ENCODE peak calls at places on chromosomes 1 and 21, in ten cellular contexts. One of them, this sample, is unnamed.
A peak's percentile ranks its signal among the peaks of the same experiment; 100 is the strongest.

GRCh38 chr1:13820456-13820855 is 120.5 kb downstream of the PRDM2 start:
- DNase-seq in cardiac fibroblast: no peak
- DNase-seq in A549: no peak
- DNase-seq in body of pancreas: no peak
- DNase-seq in skeletal muscle cell: no peak
- DNase-seq in HCT116: no peak
- DNase-seq in spleen: no peak
- DNase-seq in fibroblast of lung: no peak
- DNase-seq in GM12864: no peak
- DNase-seq in mammary epithelial cell: no peak
- DNase-seq in this sample: no peak

GRCh38 chr1:193211539-193211938 is 25.1 kb upstream of the B3GALT2 start:
- DNase-seq in cardiac fibroblast: peak; percentile 66
- DNase-seq in A549: peak; percentile 81
- DNase-seq in body of pancreas: no peak
- DNase-seq in skeletal muscle cell: peak; percentile 54
- DNase-seq in HCT116: peak; percentile 72
- DNase-seq in spleen: no peak
- DNase-seq in fibroblast of lung: peak; percentile 76
- DNase-seq in GM12864: no peak
- DNase-seq in mammary epithelial cell: peak; percentile 89
- DNase-seq in this sample: no peak

GRCh38 chr1:162605225-162605927 is 26.9 kb upstream of the DDR2 start:
- DNase-seq in cardiac fibroblast: peak; percentile 95
- DNase-seq in A549: peak; percentile 21
- DNase-seq in body of pancreas: no peak
- DNase-seq in skeletal muscle cell: peak; percentile 92
- DNase-seq in HCT116: peak; percentile 45
- DNase-seq in spleen: no peak
- DNase-seq in fibroblast of lung: peak; percentile 98
- DNase-seq in GM12864: no peak
- DNase-seq in mammary epithelial cell: peak; percentile 86
- DNase-seq in this sample: no peak

GRCh38 chr1:5200006-5200405 is 545.6 kb downstream of the AJAP1 start:
- DNase-seq in cardiac fibroblast: no peak
- DNase-seq in A549: no peak
- DNase-seq in body of pancreas: no peak
- DNase-seq in skeletal muscle cell: no peak
- DNase-seq in HCT116: no peak
- DNase-seq in spleen: no peak
- DNase-seq in fibroblast of lung: no peak
- DNase-seq in GM12864: no peak
- DNase-seq in mammary epithelial cell: no peak
- DNase-seq in this sample: no peak

GRCh38 chr1:27621067-27621920 is 13.7 kb downstream of the FGR start:
- DNase-seq in cardiac fibroblast: peak; percentile 65
- DNase-seq in A549: no peak
- DNase-seq in body of pancreas: no peak
- DNase-seq in skeletal muscle cell: no peak
- DNase-seq in HCT116: no peak
- DNase-seq in spleen: no peak
- DNase-seq in fibroblast of lung: peak; percentile 43
- DNase-seq in GM12864: no peak
- DNase-seq in mammary epithelial cell: peak; percentile 52
- DNase-seq in this sample: no peak

GRCh38 chr1:58785424-58786058 is 1.7 kb upstream of the JUN start:
- DNase-seq in cardiac fibroblast: peak; percentile 54
- DNase-seq in A549: no peak
- DNase-seq in body of pancreas: peak; percentile 82
- DNase-seq in skeletal muscle cell: no peak
- DNase-seq in HCT116: no peak
- DNase-seq in spleen: peak; percentile 88
- DNase-seq in fibroblast of lung: peak; percentile 63
- DNase-seq in GM12864: no peak
- DNase-seq in mammary epithelial cell: peak; percentile 90
- DNase-seq in this sample: no peak

GRCh38 chr1:229203030-229203751 is 67.7 kb upstream of the RAB4A start:
- DNase-seq in cardiac fibroblast: peak; percentile 89
- DNase-seq in A549: peak; percentile 83
- DNase-seq in body of pancreas: no peak
- DNase-seq in skeletal muscle cell: no peak
- DNase-seq in HCT116: peak; percentile 57
- DNase-seq in spleen: no peak
- DNase-seq in fibroblast of lung: peak; percentile 63
- DNase-seq in GM12864: peak; percentile 40
- DNase-seq in mammary epithelial cell: peak; percentile 64
- DNase-seq in this sample: peak; percentile 99

GRCh38 chr1:2795926-2796325 is 5.6 kb downstream of the TTC34 start:
- DNase-seq in cardiac fibroblast: no peak
- DNase-seq in A549: no peak
- DNase-seq in body of pancreas: no peak
- DNase-seq in skeletal muscle cell: no peak
- DNase-seq in HCT116: no peak
- DNase-seq in spleen: no peak
- DNase-seq in fibroblast of lung: no peak
- DNase-seq in GM12864: no peak
- DNase-seq in mammary epithelial cell: no peak
- DNase-seq in this sample: no peak

GRCh38 chr21:42118901-42119300 is 47.8 kb downstream of the UMODL1 start:
- DNase-seq in cardiac fibroblast: no peak
- DNase-seq in A549: no peak
- DNase-seq in body of pancreas: no peak
- DNase-seq in skeletal muscle cell: no peak
- DNase-seq in HCT116: no peak
- DNase-seq in spleen: peak; percentile 76
- DNase-seq in fibroblast of lung: no peak
- DNase-seq in GM12864: no peak
- DNase-seq in mammary epithelial cell: no peak
- DNase-seq in this sample: no peak

GRCh38 chr1:6245869-6246496 is 2.0 kb downstream of the HES3 start:
- DNase-seq in cardiac fibroblast: no peak
- DNase-seq in A549: peak; percentile 55
- DNase-seq in body of pancreas: peak; percentile 42
- DNase-seq in skeletal muscle cell: no peak
- DNase-seq in HCT116: no peak
- DNase-seq in spleen: no peak
- DNase-seq in fibroblast of lung: no peak
- DNase-seq in GM12864: no peak
- DNase-seq in mammary epithelial cell: peak; percentile 15
- DNase-seq in this sample: no peak

GRCh38 chr1:95118019-95118499 is 904 bp downstream of the TLCD4 start:
- DNase-seq in cardiac fibroblast: no peak
- DNase-seq in A549: peak; percentile 11
- DNase-seq in body of pancreas: no peak
- DNase-seq in skeletal muscle cell: no peak
- DNase-seq in HCT116: no peak
- DNase-seq in spleen: no peak
- DNase-seq in fibroblast of lung: peak; percentile 7
- DNase-seq in GM12864: no peak
- DNase-seq in mammary epithelial cell: peak; percentile 5
- DNase-seq in this sample: no peak

GRCh38 chr1:44044071-44044801 is 13.0 kb upstream of the SLC6A9 start:
- DNase-seq in cardiac fibroblast: no peak
- DNase-seq in A549: no peak
- DNase-seq in body of pancreas: no peak
- DNase-seq in skeletal muscle cell: no peak
- DNase-seq in HCT116: no peak
- DNase-seq in spleen: no peak
- DNase-seq in fibroblast of lung: no peak
- DNase-seq in GM12864: no peak
- DNase-seq in mammary epithelial cell: peak; percentile 60
- DNase-seq in this sample: no peak

GRCh38 chr1:59249738-59250137 is 47.2 kb upstream of the FGGY start:
- DNase-seq in cardiac fibroblast: no peak
- DNase-seq in A549: no peak
- DNase-seq in body of pancreas: no peak
- DNase-seq in skeletal muscle cell: no peak
- DNase-seq in HCT116: no peak
- DNase-seq in spleen: no peak
- DNase-seq in fibroblast of lung: no peak
- DNase-seq in GM12864: no peak
- DNase-seq in mammary epithelial cell: no peak
- DNase-seq in this sample: no peak

GRCh38 chr1:178500936-178501554 is 4.3 kb upstream of the CLEC20A start:
- DNase-seq in cardiac fibroblast: no peak
- DNase-seq in A549: no peak
- DNase-seq in body of pancreas: no peak
- DNase-seq in skeletal muscle cell: no peak
- DNase-seq in HCT116: no peak
- DNase-seq in spleen: no peak
- DNase-seq in fibroblast of lung: no peak
- DNase-seq in GM12864: no peak
- DNase-seq in mammary epithelial cell: no peak
- DNase-seq in this sample: no peak

GRCh38 chr1:7549277-7549676 is 221.8 kb upstream of the VAMP3 start:
- DNase-seq in cardiac fibroblast: peak; percentile 66
- DNase-seq in A549: peak; percentile 92
- DNase-seq in body of pancreas: no peak
- DNase-seq in skeletal muscle cell: peak; percentile 63
- DNase-seq in HCT116: peak; percentile 91
- DNase-seq in spleen: no peak
- DNase-seq in fibroblast of lung: peak; percentile 50
- DNase-seq in GM12864: peak; percentile 13
- DNase-seq in mammary epithelial cell: peak; percentile 89
- DNase-seq in this sample: no peak

GRCh38 chr1:188140958-188141357 is 1312.2 kb downstream of the PLA2G4A start:
- DNase-seq in cardiac fibroblast: no peak
- DNase-seq in A549: no peak
- DNase-seq in body of pancreas: no peak
- DNase-seq in skeletal muscle cell: no peak
- DNase-seq in HCT116: no peak
- DNase-seq in spleen: no peak
- DNase-seq in fibroblast of lung: no peak
- DNase-seq in GM12864: no peak
- DNase-seq in mammary epithelial cell: no peak
- DNase-seq in this sample: no peak

GRCh38 chr1:166952002-166952746 is 23.2 kb downstream of the ILDR2 start:
- DNase-seq in cardiac fibroblast: peak; percentile 29
- DNase-seq in A549: no peak
- DNase-seq in body of pancreas: no peak
- DNase-seq in skeletal muscle cell: peak; percentile 45
- DNase-seq in HCT116: peak; percentile 28
- DNase-seq in spleen: no peak
- DNase-seq in fibroblast of lung: peak; percentile 18
- DNase-seq in GM12864: no peak
- DNase-seq in mammary epithelial cell: peak; percentile 79
- DNase-seq in this sample: no peak
- H3K4me3 ChIP-seq in cardiac fibroblast: no peak overlapping the region
- H3K4me3 ChIP-seq in A549: no peak overlapping the region
- H3K4me3 ChIP-seq in body of pancreas: no peak overlapping the region
- H3K4me3 ChIP-seq in skeletal muscle cell: no peak overlapping the region
- H3K4me3 ChIP-seq in HCT116: no peak overlapping the region
- H3K4me3 ChIP-seq in spleen: no peak overlapping the region
- H3K4me3 ChIP-seq in fibroblast of lung: no peak overlapping the region
- H3K4me3 ChIP-seq in GM12864: no peak overlapping the region
- H3K4me3 ChIP-seq in mammary epithelial cell: no peak overlapping the region
- H3K4me3 ChIP-seq in this sample: no peak overlapping the region

DNA sequence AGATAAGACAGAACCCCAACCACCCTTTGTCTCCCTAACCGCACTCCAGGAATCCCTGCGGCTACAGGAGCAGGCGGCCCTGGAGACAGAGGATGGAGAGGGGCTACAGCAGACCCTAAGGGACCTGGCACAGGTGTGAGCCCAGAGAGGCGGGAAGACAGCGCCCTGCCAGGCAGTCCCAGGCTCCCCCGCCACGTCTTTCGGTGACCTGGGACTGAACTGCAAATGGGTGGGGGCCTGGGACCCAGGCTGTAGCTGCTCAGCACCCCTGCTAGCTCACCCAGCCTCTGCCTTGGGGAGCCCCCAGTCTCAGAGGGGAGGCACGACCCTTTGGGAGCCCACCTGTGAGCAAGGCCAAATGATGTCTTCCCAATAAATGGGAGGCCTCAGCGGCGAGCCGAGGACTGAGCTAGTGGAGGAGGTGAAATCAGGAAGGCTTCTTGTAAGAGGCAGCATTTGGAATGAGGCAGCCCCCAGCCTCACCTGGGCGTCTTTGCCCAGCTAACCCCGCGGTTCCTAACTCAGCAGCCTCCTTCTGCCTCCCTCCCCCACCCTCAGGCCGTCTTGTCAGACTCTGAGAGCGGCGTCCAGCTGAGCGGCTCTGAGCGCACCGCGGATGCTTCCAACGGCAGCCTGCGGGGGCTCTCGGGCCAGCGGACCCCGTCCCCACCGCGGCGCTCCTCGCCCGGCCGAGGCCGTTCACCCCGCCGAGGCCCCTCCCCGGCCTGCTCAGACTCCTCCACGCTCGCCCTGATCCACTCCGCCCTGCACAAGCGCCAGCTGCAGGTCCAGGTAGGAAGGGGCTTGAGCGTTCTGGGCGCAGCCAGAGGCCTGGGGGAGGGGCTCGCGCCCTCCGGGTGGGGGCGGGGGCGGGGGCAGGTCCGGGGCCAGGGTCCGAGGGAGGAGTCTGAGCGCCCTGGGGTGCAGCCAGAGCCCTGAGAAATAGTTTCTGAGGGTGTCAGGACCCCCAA is 16.9 kb downstream of the CROCC start:
- DNase-seq in cardiac fibroblast: no peak
- DNase-seq in A549: no peak
- DNase-seq in body of pancreas: no peak
- DNase-seq in skeletal muscle cell: no peak
- DNase-seq in HCT116: no peak
- DNase-seq in spleen: peak; percentile 71
- DNase-seq in fibroblast of lung: no peak
- DNase-seq in GM12864: no peak
- DNase-seq in mammary epithelial cell: no peak
- DNase-seq in this sample: no peak
- H3K4me3 ChIP-seq in cardiac fibroblast: no peak overlapping the region
- H3K4me3 ChIP-seq in A549: no peak overlapping the region
- H3K4me3 ChIP-seq in body of pancreas: no peak overlapping the region
- H3K4me3 ChIP-seq in skeletal muscle cell: peak overlapping the region; percentile 2
- H3K4me3 ChIP-seq in HCT116: no peak overlapping the region
- H3K4me3 ChIP-seq in spleen: no peak overlapping the region
- H3K4me3 ChIP-seq in fibroblast of lung: no peak overlapping the region
- H3K4me3 ChIP-seq in GM12864: no peak overlapping the region
- H3K4me3 ChIP-seq in mammary epithelial cell: no peak overlapping the region
- H3K4me3 ChIP-seq in this sample: peak overlapping the region; percentile 22

DNA sequence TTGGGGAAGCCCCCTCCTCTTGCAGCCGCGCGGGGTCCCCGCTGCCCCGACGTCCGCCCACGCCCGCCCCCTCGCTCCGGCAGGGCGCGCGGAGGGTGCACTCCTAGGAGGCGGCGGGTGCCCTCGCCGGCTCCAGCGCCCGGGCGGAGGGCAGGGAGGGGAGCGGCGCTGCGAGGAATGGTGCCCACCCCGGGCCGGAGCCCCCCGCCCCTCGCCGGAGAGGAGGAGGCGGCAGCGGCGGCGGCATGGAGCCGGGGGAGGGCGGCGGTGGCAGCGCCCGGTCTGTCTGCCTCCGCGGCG is 451 bp downstream of the FAM78B start:
- DNase-seq in cardiac fibroblast: no peak
- DNase-seq in A549: no peak
- DNase-seq in body of pancreas: no peak
- DNase-seq in skeletal muscle cell: no peak
- DNase-seq in HCT116: no peak
- DNase-seq in spleen: peak; percentile 76
- DNase-seq in fibroblast of lung: no peak
- DNase-seq in GM12864: no peak
- DNase-seq in mammary epithelial cell: no peak
- DNase-seq in this sample: no peak
- H3K4me3 ChIP-seq in cardiac fibroblast: no peak overlapping the region
- H3K4me3 ChIP-seq in A549: peak overlapping the region; percentile 57
- H3K4me3 ChIP-seq in body of pancreas: peak overlapping the region; percentile 30
- H3K4me3 ChIP-seq in skeletal muscle cell: peak overlapping the region; percentile 48
- H3K4me3 ChIP-seq in HCT116: no peak overlapping the region
- H3K4me3 ChIP-seq in spleen: peak overlapping the region; percentile 44
- H3K4me3 ChIP-seq in fibroblast of lung: no peak overlapping the region
- H3K4me3 ChIP-seq in GM12864: peak overlapping the region; percentile 70
- H3K4me3 ChIP-seq in mammary epithelial cell: no peak overlapping the region
- H3K4me3 ChIP-seq in this sample: peak overlapping the region; percentile 29

GRCh38 chr1:225554216-225554812 is 98.6 kb downstream of the ENAH start:
- DNase-seq in cardiac fibroblast: peak; percentile 58
- DNase-seq in A549: peak; percentile 32
- DNase-seq in body of pancreas: no peak
- DNase-seq in skeletal muscle cell: no peak
- DNase-seq in HCT116: peak; percentile 18
- DNase-seq in spleen: no peak
- DNase-seq in fibroblast of lung: peak; percentile 59
- DNase-seq in GM12864: no peak
- DNase-seq in mammary epithelial cell: no peak
- DNase-seq in this sample: no peak
- H3K4me3 ChIP-seq in cardiac fibroblast: no peak overlapping the region
- H3K4me3 ChIP-seq in A549: no peak overlapping the region
- H3K4me3 ChIP-seq in body of pancreas: no peak overlapping the region
- H3K4me3 ChIP-seq in skeletal muscle cell: no peak overlapping the region
- H3K4me3 ChIP-seq in HCT116: no peak overlapping the region
- H3K4me3 ChIP-seq in spleen: no peak overlapping the region
- H3K4me3 ChIP-seq in fibroblast of lung: no peak overlapping the region
- H3K4me3 ChIP-seq in GM12864: no peak overlapping the region
- H3K4me3 ChIP-seq in mammary epithelial cell: no peak overlapping the region
- H3K4me3 ChIP-seq in this sample: no peak overlapping the region